ENCODE peak calls at places on chromosomes 7 and 10, in five cellular contexts. H is foreskin fibroblast; F is GM20000; R is CD8-positive, alpha-beta T cell; M is body of pancreas. Y is an unnamed sample.

GRCh38 chr7:83347836-83348482 is 185.3 kb upstream of the PCLO start:
- DNase-seq in M (no peak), F (no peak), R (no peak), H (peak; percentile 89), Y (no peak)

GRCh38 chr10:94008526-94008925 is 14.8 kb downstream of the PLCE1 start:
- DNase-seq in H (no peak), F (no peak), M (no peak), R (no peak), Y (no peak)

GRCh38 chr10:25294032-25294926 is 119.5 kb downstream of the GPR158 start:
- DNase-seq in F (no peak), H (peak; percentile 21), M (no peak), R (no peak), Y (no peak)

GRCh38 chr7:50264908-50265307 is 39.6 kb upstream of the IKZF1 start:
- DNase-seq in R (peak; percentile 24), F (no peak), M (no peak), H (no peak), Y (no peak)

GRCh38 chr7:97107192-97107800 is 10.2 kb upstream of the SDHAF3 start:
- DNase-seq in M (no peak), F (no peak), R (no peak), H (peak; percentile 6), Y (no peak)

GRCh38 chr10:109963439-109963838 is 40.1 kb upstream of the XPNPEP1 start:
- DNase-seq in H (peak; percentile 88), F (no peak), R (no peak), M (no peak), Y (no peak)

GRCh38 chr10:32139223-32140073 is 83.2 kb upstream of the KIF5B start:
- DNase-seq in H (peak; percentile 97), R (no peak), F (no peak), M (peak; percentile 77), Y (peak; percentile 4)

GRCh38 chr10:13515467-13515866 is 13.3 kb downstream of the BEND7 start:
- DNase-seq in F (no peak), H (no peak), R (no peak), M (no peak), Y (no peak)

GRCh38 chr10:33117816-33118215 is 159.8 kb upstream of the ITGB1 start:
- DNase-seq in M (no peak), F (no peak), R (peak; percentile 45), H (no peak), Y (no peak)

GRCh38 chr10:35555962-35556930 is 48.9 kb upstream of the GJD4 start:
- DNase-seq in H (peak; percentile 36), M (no peak), R (no peak), F (no peak), Y (no peak)

GRCh38 chr7:35004531-35005096 is 32.7 kb downstream of the DPY19L1 start:
- DNase-seq in H (peak; percentile 27), R (no peak), F (no peak), M (no peak), Y (no peak)

GRCh38 chr10:36493511-36493880 is 631.9 kb upstream of the ANKRD30A start:
- DNase-seq in M (no peak), F (no peak), R (no peak), H (peak; percentile 56), Y (no peak)

GRCh38 chr10:69866688-69867461 is 65.2 kb downstream of the COL13A1 start:
- DNase-seq in R (no peak), M (peak; percentile 25), H (peak; percentile 95), F (no peak), Y (peak; percentile 53)

GRCh38 chr10:24744966-24745365 is 21.3 kb upstream of the ARHGAP21 start:
- DNase-seq in F (no peak), H (peak; percentile 36), R (no peak), M (no peak), Y (no peak)

GRCh38 chr10:52768114-52768532 is 4.5 kb downstream of the MBL2 start:
- DNase-seq in F (no peak), M (no peak), H (no peak), R (no peak), Y (no peak)

DNA sequence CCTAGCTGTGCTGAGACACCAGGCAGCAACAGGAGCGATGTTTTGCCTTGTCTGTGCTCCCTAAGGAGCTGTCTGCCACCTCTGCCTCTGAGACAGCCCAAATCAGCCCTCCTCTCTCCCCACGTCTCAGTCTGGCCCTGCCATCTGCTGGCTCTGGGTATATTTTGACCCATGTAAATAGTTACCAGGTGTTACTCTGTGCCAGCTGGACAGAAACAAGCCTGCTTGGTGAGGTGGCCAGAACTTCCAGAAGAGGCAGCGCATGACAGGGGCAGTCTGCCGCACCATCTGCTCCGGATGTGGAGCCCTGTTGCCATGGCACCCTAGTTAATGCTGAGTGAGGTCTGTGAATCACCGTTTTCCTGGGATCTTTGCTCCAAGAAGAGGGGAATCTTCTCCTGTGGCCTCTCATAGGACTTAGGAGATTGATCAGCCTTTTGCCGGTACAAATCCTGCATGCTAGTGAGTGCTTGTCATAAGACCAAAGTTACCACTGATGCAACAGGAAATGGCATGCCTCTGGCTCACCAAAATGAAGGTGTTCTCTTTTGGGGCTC is 31.8 kb downstream of the GSTO2 start:
- DNase-seq in R (no peak), F (no peak), M (peak; percentile 81), H (peak; percentile 99), Y (no peak)
- TF ChIP-seq CTCF in R (no peak), F (no peak), M (peak; percentile 21), H (peak; percentile 3), Y (no peak)

GRCh38 chr7:44131173-44132009 is 8.0 kb upstream of the POLD2 start:
- DNase-seq in H (peak; percentile 55), R (no peak), F (no peak), M (peak; percentile 34), Y (no peak)
- TF ChIP-seq CTCF in H (peak; percentile 28), R (no peak), F (peak; percentile 6), M (peak; percentile 5), Y (peak; percentile 37)

GRCh38 chr7:29297194-29297890 is 102.8 kb downstream of the CHN2 start:
- DNase-seq in M (no peak), H (no peak), F (no peak), R (no peak), Y (peak; percentile 8)
- TF ChIP-seq CTCF in M (no peak), H (peak; percentile 13), F (peak; percentile 17), R (no peak), Y (peak; percentile 36)

GRCh38 chr7:87561702-87562101 is 39.0 kb downstream of the ABCB1 start:
- DNase-seq in R (no peak), H (no peak), F (no peak), M (no peak), Y (no peak)

GRCh38 chr7:87567052-87567451 is 33.6 kb downstream of the ABCB1 start:
- DNase-seq in M (no peak), H (no peak), F (no peak), R (no peak), Y (no peak)

GRCh38 chr7:87566311-87566710 is 34.4 kb downstream of the ABCB1 start:
- DNase-seq in M (no peak), R (no peak), H (no peak), F (no peak), Y (no peak)

GRCh38 chr7:87565877-87566276 is 34.8 kb downstream of the ABCB1 start:
- DNase-seq in M (no peak), F (no peak), H (no peak), R (no peak), Y (no peak)

DNA sequence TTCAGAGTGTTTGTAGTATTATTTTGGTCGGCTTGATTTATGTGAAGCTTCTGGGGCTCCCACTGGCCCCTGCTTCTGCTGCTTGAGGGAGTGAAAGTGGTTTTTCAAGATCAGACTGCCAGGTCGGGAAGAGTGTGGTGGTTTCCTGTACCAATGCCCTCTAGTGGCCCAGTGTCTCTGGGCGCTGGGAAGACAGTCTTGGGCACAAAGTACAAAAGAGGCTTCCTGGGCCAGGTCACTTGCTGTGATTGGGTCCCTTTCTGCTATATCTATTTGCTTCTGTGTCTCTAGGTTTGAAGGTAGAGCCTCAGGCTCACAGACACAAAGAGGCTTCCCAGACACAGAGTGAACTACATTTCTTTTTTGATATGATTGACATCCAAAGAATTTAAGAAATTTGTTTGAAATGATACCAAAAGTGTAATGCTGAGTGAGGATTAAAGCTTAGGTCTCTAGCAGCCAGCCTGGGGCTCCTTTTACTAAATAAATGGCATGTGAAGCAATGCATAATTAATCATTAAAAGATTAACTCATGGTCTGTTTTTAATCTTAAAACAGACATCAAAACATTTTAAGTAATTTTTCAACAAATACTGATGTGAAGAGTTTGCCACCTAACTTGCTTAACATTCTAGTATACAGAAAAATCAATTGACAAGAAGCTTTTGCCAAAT is 36.3 kb downstream of the ABCB1 start:
- DNase-seq in M (peak; percentile 53), F (peak; percentile 25), R (peak; percentile 9), H (peak; percentile 20), Y (peak; percentile 1)
- TF ChIP-seq CTCF in M (peak; percentile 43), F (peak; percentile 34), R (peak; percentile 22), H (peak; percentile 33), Y (peak; percentile 60)

DNA sequence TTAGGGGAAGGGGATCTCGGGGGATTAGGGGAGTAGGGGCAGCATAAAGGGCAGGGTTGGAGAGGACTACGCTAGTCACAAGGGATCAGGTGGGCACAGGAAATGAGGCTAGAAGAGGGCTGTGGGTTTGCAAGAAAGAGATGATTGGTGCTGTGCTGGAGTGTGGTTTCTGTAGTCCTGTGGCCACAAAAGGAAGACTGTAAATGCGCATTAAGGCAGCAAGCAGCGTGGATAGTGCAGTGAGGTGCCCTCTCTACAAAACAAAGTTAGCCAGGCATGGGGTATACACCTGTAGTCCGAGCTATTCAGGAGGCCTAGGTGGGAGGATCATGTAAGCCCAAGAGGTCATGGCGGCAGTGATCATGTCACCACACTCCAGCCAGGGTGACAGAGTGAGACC is 212.1 kb downstream of the MLLT10 start:
- DNase-seq in H (no peak), R (no peak), F (no peak), M (no peak), Y (no peak)
- TF ChIP-seq CTCF in H (no peak), R (no peak), F (no peak), M (no peak), Y (no peak)

GRCh38 chr10:6782378-6782777 is 202.3 kb upstream of the PRKCQ start:
- DNase-seq in H (no peak), R (no peak), M (no peak), F (no peak), Y (no peak)
- TF ChIP-seq CTCF in H (no peak), R (no peak), M (no peak), F (no peak), Y (no peak)

Y was measured in neural crest cell.